ENCODE peak calls at places on chromosomes 2 and 18, in ten cellular contexts. H is IMR-90; V is PC-3; A is stomach; O is naive thymus-derived CD8-positive, alpha-beta T cell; I is stimulated activated CD4-positive, alpha-beta T cell treated with anti-CD3 and anti-CD28 coated beads, Interleukin-15, amount 100 ng/mL, for 48 hours; M is GM12865; U is M059J; C is Calu3; K is uterus. D is an unnamed sample.

GRCh38 chr2:37985333-37985732 is 60.2 kb downstream of the RMDN2 start:
- DNase-seq in H (peak; percentile 69), A (no peak), M (peak; percentile 35), U (peak; percentile 72), C (no peak), K (no peak), I (no peak), V (peak; percentile 52), O (no peak), D (no peak)

GRCh38 chr18:46283895-46284295 is 179.7 kb downstream of the HAUS1 start:
- DNase-seq in U (no peak), H (no peak), V (no peak), M (no peak), O (no peak), C (no peak), K (no peak), A (no peak), I (no peak), D (no peak)

GRCh38 chr18:75868031-75868430 is 440.5 kb upstream of the SMIM21 start:
- DNase-seq in A (no peak), O (no peak), K (no peak), C (no peak), H (no peak), U (no peak), I (no peak), V (no peak), M (no peak), D (no peak)

GRCh38 chr2:30165050-30165520 is 18.3 kb downstream of the YPEL5 start:
- DNase-seq in V (peak; percentile 89), I (peak; percentile 55), C (peak; percentile 69), U (peak; percentile 84), K (peak; percentile 31), O (no peak), M (peak; percentile 91), H (peak; percentile 93), A (peak; percentile 39), D (peak; percentile 82)

GRCh38 chr18:49757513-49758262 is 55.6 kb downstream of the ACAA2 start:
- DNase-seq in K (no peak), V (no peak), I (no peak), U (no peak), O (no peak), H (no peak), M (peak; percentile 26), A (no peak), C (peak; percentile 24), D (no peak)

GRCh38 chr2:224870341-224870740 is 154.2 kb upstream of the CCDC195 start:
- DNase-seq in A (no peak), I (no peak), H (peak; percentile 61), O (no peak), V (no peak), C (no peak), M (no peak), K (no peak), U (peak; percentile 61), D (no peak)

GRCh38 chr2:119181391-119181790 is 22.8 kb upstream of the C1QL2 start:
- DNase-seq in U (no peak), I (no peak), K (no peak), O (no peak), M (no peak), H (no peak), C (no peak), A (no peak), V (no peak), D (no peak)

GRCh38 chr2:189178007-189178406 is 1.6 kb downstream of the COL5A2 start:
- DNase-seq in C (no peak), M (no peak), V (no peak), H (peak; percentile 51), U (peak; percentile 42), A (no peak), K (no peak), O (no peak), I (no peak), D (no peak)

GRCh38 chr2:179235463-179236108 is 29.0 kb downstream of the SESTD1 start:
- DNase-seq in A (no peak), I (no peak), V (peak; percentile 1), O (no peak), M (no peak), H (peak; percentile 40), U (no peak), C (no peak), K (no peak), D (no peak)

GRCh38 chr2:174681099-174681982 is 82.9 kb downstream of the CHRNA1 start:
- DNase-seq in K (peak; percentile 21), U (peak; percentile 41), H (peak; percentile 25), O (no peak), C (no peak), V (no peak), I (no peak), A (no peak), M (no peak), D (no peak)

GRCh38 chr2:166375205-166375735 is 474 bp downstream of the SCN9A start:
- DNase-seq in M (peak; percentile 5), K (no peak), A (no peak), I (no peak), C (peak; percentile 6), U (peak; percentile 35), V (peak; percentile 47), O (no peak), H (peak; percentile 30), D (no peak)

GRCh38 chr2:133097666-133098065 is 427.7 kb upstream of the LYPD1 start:
- DNase-seq in H (peak; percentile 62), A (no peak), M (no peak), K (no peak), I (no peak), C (no peak), O (no peak), V (peak; percentile 5), U (peak; percentile 72), D (no peak)

GRCh38 chr18:76709659-76710645 is 112.4 kb upstream of the ZNF236 start:
- DNase-seq in V (peak; percentile 66), H (peak; percentile 65), C (peak; percentile 42), A (peak; percentile 74), I (peak; percentile 33), U (peak; percentile 42), M (peak; percentile 79), O (peak; percentile 49), K (peak; percentile 72), D (peak; percentile 73)

GRCh38 chr18:56532176-56532840 is 106.1 kb downstream of the TXNL1 start:
- DNase-seq in V (peak; percentile 13), O (no peak), A (no peak), K (no peak), M (peak; percentile 84), U (peak; percentile 73), H (peak; percentile 56), I (peak; percentile 24), C (no peak), D (no peak)

GRCh38 chr2:133791191-133791590 is 222.9 kb upstream of the NCKAP5 start:
- DNase-seq in A (no peak), K (no peak), M (no peak), C (no peak), O (no peak), U (peak; percentile 84), I (no peak), V (no peak), H (peak; percentile 90), D (no peak)

GRCh38 chr2:217004636-217005035 is 144.8 kb upstream of the TNP1 start:
- DNase-seq in H (no peak), M (no peak), C (no peak), V (no peak), O (no peak), I (no peak), U (no peak), A (no peak), K (no peak), D (no peak)

GRCh38 chr2:24334245-24334633 is 26.1 kb downstream of the ITSN2 start:
- DNase-seq in U (peak; percentile 84), V (peak; percentile 35), O (no peak), C (no peak), M (no peak), A (no peak), K (no peak), I (no peak), H (peak; percentile 37), D (no peak)

GRCh38 chr2:239903210-239903609 is 121.9 kb downstream of the NDUFA10 start:
- DNase-seq in O (no peak), H (no peak), V (no peak), M (no peak), K (no peak), U (no peak), A (no peak), I (no peak), C (no peak), D (no peak)

GRCh38 chr2:73830871-73831401 is 2.2 kb downstream of the STAMBP start:
- DNase-seq in K (no peak), O (no peak), V (peak; percentile 89), A (no peak), C (no peak), I (peak; percentile 33), M (no peak), H (peak; percentile 91), U (peak; percentile 95), D (no peak)

GRCh38 chr2:125318740-125319139 is 1293.7 kb downstream of the CNTNAP5 start:
- DNase-seq in C (no peak), I (no peak), H (no peak), M (no peak), U (no peak), O (no peak), A (no peak), V (no peak), K (no peak), D (no peak)

GRCh38 chr2:96099861-96100798 is 16.2 kb downstream of the ADRA2B start:
- DNase-seq in A (no peak), I (no peak), H (no peak), M (no peak), V (no peak), U (no peak), O (peak; percentile 1), C (no peak), K (peak; percentile 8), D (peak; percentile 17)

GRCh38 chr2:232170391-232170790 is 208.2 kb upstream of the ALPP start:
- DNase-seq in H (no peak), M (no peak), V (no peak), U (peak; percentile 3), O (no peak), K (no peak), A (no peak), I (no peak), C (no peak), D (no peak)

GRCh38 chr2:101999122-101999789 is 7.5 kb downstream of the IL1R2 start:
- DNase-seq in U (no peak), H (peak; percentile 12), K (no peak), C (peak; percentile 17), I (peak; percentile 38), M (peak; percentile 63), V (peak; percentile 83), A (peak; percentile 60), O (no peak), D (no peak)

GRCh38 chr2:236795176-236795860 is 225.7 kb downstream of the ACKR3 start:
- DNase-seq in V (no peak), A (no peak), M (no peak), I (no peak), K (no peak), C (no peak), H (no peak), U (no peak), O (no peak), D (no peak)

GRCh38 chr2:96207778-96208143 is 866 bp downstream of the STARD7 start:
- DNase-seq in H (no peak), K (no peak), V (no peak), C (no peak), A (no peak), O (no peak), M (peak; percentile 54), U (peak; percentile 11), I (no peak), D (peak; percentile 40)

GRCh38 chr2:170464268-170464667 is 250.9 kb upstream of the SP5 start:
- DNase-seq in O (no peak), K (no peak), C (no peak), V (no peak), I (no peak), U (no peak), A (no peak), M (no peak), H (no peak), D (no peak)

GRCh38 chr2:48278590-48278989 is 251.4 kb upstream of the STON1 start:
- DNase-seq in I (no peak), A (no peak), V (no peak), K (no peak), H (no peak), U (no peak), O (no peak), M (no peak), C (no peak), D (no peak)

GRCh38 chr18:50986360-50987087 is 18.7 kb downstream of the ELAC1 start:
- DNase-seq in A (no peak), H (peak; percentile 65), O (no peak), K (no peak), V (peak; percentile 23), M (no peak), C (no peak), U (peak; percentile 71), I (no peak), D (no peak)

D was measured in B cell.